ENCODE peak calls at places on chromosome 21, in four cellular contexts. One of them, this sample, is unnamed.

GRCh38 chr21:46646541-46647154 is 11.2 kb downstream of the PRMT2 start:
- DNase-seq in cardiac septum: no peak
- DNase-seq in stimulated activated CD8-positive, alpha-beta memory T cell treated with anti-CD3 and anti-CD28 coated beads, Interleukin-4, amount 100 ng/mL, for 1 hour: no peak
- DNase-seq in mesendoderm: no peak
- DNase-seq in this sample: no peak

GRCh38 chr21:26519142-26519541 is 53.9 kb downstream of the CYYR1 start:
- DNase-seq in mesendoderm: no peak
- DNase-seq in cardiac septum: no peak
- DNase-seq in stimulated activated CD8-positive, alpha-beta memory T cell treated with anti-CD3 and anti-CD28 coated beads, Interleukin-4, amount 100 ng/mL, for 1 hour: no peak
- DNase-seq in this sample: no peak

GRCh38 chr21:44487831-44488230 is 32.5 kb downstream of the LRRC3 start:
- DNase-seq in mesendoderm: peak
- DNase-seq in stimulated activated CD8-positive, alpha-beta memory T cell treated with anti-CD3 and anti-CD28 coated beads, Interleukin-4, amount 100 ng/mL, for 1 hour: no peak
- DNase-seq in cardiac septum: no peak
- DNase-seq in this sample: peak

GRCh38 chr21:38958940-38959685 is 153.4 kb downstream of the ETS2 start:
- DNase-seq in stimulated activated CD8-positive, alpha-beta memory T cell treated with anti-CD3 and anti-CD28 coated beads, Interleukin-4, amount 100 ng/mL, for 1 hour: no peak
- DNase-seq in mesendoderm: no peak
- DNase-seq in cardiac septum: no peak
- DNase-seq in this sample: no peak

GRCh38 chr21:36704281-36704957 is 5.5 kb downstream of the SIM2 start:
- DNase-seq in cardiac septum: no peak
- DNase-seq in stimulated activated CD8-positive, alpha-beta memory T cell treated with anti-CD3 and anti-CD28 coated beads, Interleukin-4, amount 100 ng/mL, for 1 hour: no peak
- DNase-seq in mesendoderm: no peak
- DNase-seq in this sample: peak

GRCh38 chr21:35651166-35651565 is 409.2 kb downstream of the SETD4 start:
- DNase-seq in cardiac septum: no peak
- DNase-seq in mesendoderm: no peak
- DNase-seq in stimulated activated CD8-positive, alpha-beta memory T cell treated with anti-CD3 and anti-CD28 coated beads, Interleukin-4, amount 100 ng/mL, for 1 hour: no peak
- DNase-seq in this sample: no peak

GRCh38 chr21:45167796-45168222 is 93.4 kb downstream of the ADARB1 start:
- DNase-seq in stimulated activated CD8-positive, alpha-beta memory T cell treated with anti-CD3 and anti-CD28 coated beads, Interleukin-4, amount 100 ng/mL, for 1 hour: no peak
- DNase-seq in mesendoderm: no peak
- DNase-seq in cardiac septum: no peak
- DNase-seq in this sample: no peak

GRCh38 chr21:25578070-25578961 is 29.0 kb downstream of the MRPL39 start:
- DNase-seq in cardiac septum: no peak
- DNase-seq in stimulated activated CD8-positive, alpha-beta memory T cell treated with anti-CD3 and anti-CD28 coated beads, Interleukin-4, amount 100 ng/mL, for 1 hour: no peak
- DNase-seq in mesendoderm: peak
- DNase-seq in this sample: no peak

GRCh38 chr21:44929242-44929798 is 8.6 kb upstream of the ITGB2 start:
- DNase-seq in cardiac septum: no peak
- DNase-seq in stimulated activated CD8-positive, alpha-beta memory T cell treated with anti-CD3 and anti-CD28 coated beads, Interleukin-4, amount 100 ng/mL, for 1 hour: no peak
- DNase-seq in mesendoderm: no peak
- DNase-seq in this sample: no peak

GRCh38 chr21:37866027-37866426 is 50.2 kb downstream of the KCNJ6 start:
- DNase-seq in mesendoderm: no peak
- DNase-seq in stimulated activated CD8-positive, alpha-beta memory T cell treated with anti-CD3 and anti-CD28 coated beads, Interleukin-4, amount 100 ng/mL, for 1 hour: no peak
- DNase-seq in cardiac septum: no peak
- DNase-seq in this sample: no peak

This sample was measured in H7.